ENCODE peak calls at places on chromosome 2, in ten cellular contexts. One of them, this sample, is unnamed.

GRCh38 chr2:173136614-173137013 is 61.0 kb downstream of the MAP3K20 start:
- DNase-seq in PC-3: no peak
- DNase-seq in IMR-90: no peak
- DNase-seq in H9: no peak
- DNase-seq in GM23248: no peak
- DNase-seq in HepG2: no peak
- DNase-seq in SK-N-SH: no peak
- DNase-seq in fibroblast of lung: no peak
- DNase-seq in K562: no peak
- DNase-seq in neural progenitor cell: no peak
- DNase-seq in this sample: no peak

GRCh38 chr2:97711394-97711711 is 2.0 kb upstream of the ZAP70 start:
- DNase-seq in PC-3: no peak
- DNase-seq in IMR-90: no peak
- DNase-seq in H9: no peak
- DNase-seq in GM23248: no peak
- DNase-seq in HepG2: no peak
- DNase-seq in SK-N-SH: no peak
- DNase-seq in fibroblast of lung: no peak
- DNase-seq in K562: no peak
- DNase-seq in neural progenitor cell: no peak
- DNase-seq in this sample: no peak

GRCh38 chr2:40431600-40431955 is 20.3 kb downstream of the SLC8A1 start:
- DNase-seq in PC-3: peak; percentile 46
- DNase-seq in IMR-90: peak; percentile 88
- DNase-seq in H9: no peak
- DNase-seq in GM23248: peak; percentile 96
- DNase-seq in HepG2: no peak
- DNase-seq in SK-N-SH: no peak
- DNase-seq in fibroblast of lung: peak; percentile 94
- DNase-seq in K562: no peak
- DNase-seq in neural progenitor cell: no peak
- DNase-seq in this sample: no peak

GRCh38 chr2:56871641-56872040 is 687.9 kb downstream of the CCDC85A start:
- DNase-seq in PC-3: no peak
- DNase-seq in IMR-90: no peak
- DNase-seq in H9: no peak
- DNase-seq in GM23248: peak; percentile 3
- DNase-seq in HepG2: no peak
- DNase-seq in SK-N-SH: no peak
- DNase-seq in fibroblast of lung: no peak
- DNase-seq in K562: no peak
- DNase-seq in neural progenitor cell: no peak
- DNase-seq in this sample: no peak

GRCh38 chr2:72914226-72915075 is 2.9 kb upstream of the EMX1 start:
- DNase-seq in PC-3: no peak
- DNase-seq in IMR-90: no peak
- DNase-seq in H9: peak; percentile 54
- DNase-seq in GM23248: no peak
- DNase-seq in HepG2: no peak
- DNase-seq in SK-N-SH: peak; percentile 41
- DNase-seq in fibroblast of lung: no peak
- DNase-seq in K562: no peak
- DNase-seq in neural progenitor cell: peak; percentile 61
- DNase-seq in this sample: peak; percentile 79

GRCh38 chr2:122216901-122217300 is 461.4 kb downstream of the TSN start:
- DNase-seq in PC-3: no peak
- DNase-seq in IMR-90: no peak
- DNase-seq in H9: no peak
- DNase-seq in GM23248: no peak
- DNase-seq in HepG2: no peak
- DNase-seq in SK-N-SH: no peak
- DNase-seq in fibroblast of lung: no peak
- DNase-seq in K562: no peak
- DNase-seq in neural progenitor cell: no peak
- DNase-seq in this sample: no peak

GRCh38 chr2:95022309-95023221 is 2.9 kb upstream of the MAL start:
- DNase-seq in PC-3: peak; percentile 89
- DNase-seq in IMR-90: peak; percentile 54
- DNase-seq in H9: peak; percentile 75
- DNase-seq in GM23248: peak; percentile 77
- DNase-seq in HepG2: peak; percentile 53
- DNase-seq in SK-N-SH: peak; percentile 85
- DNase-seq in fibroblast of lung: peak; percentile 32
- DNase-seq in K562: peak; percentile 70
- DNase-seq in neural progenitor cell: peak; percentile 30
- DNase-seq in this sample: peak; percentile 84

GRCh38 chr2:85957256-85957655 is 68.5 kb upstream of the ST3GAL5 start:
- DNase-seq in PC-3: no peak
- DNase-seq in IMR-90: no peak
- DNase-seq in H9: no peak
- DNase-seq in GM23248: no peak
- DNase-seq in HepG2: no peak
- DNase-seq in SK-N-SH: no peak
- DNase-seq in fibroblast of lung: no peak
- DNase-seq in K562: no peak
- DNase-seq in neural progenitor cell: no peak
- DNase-seq in this sample: no peak

DNA sequence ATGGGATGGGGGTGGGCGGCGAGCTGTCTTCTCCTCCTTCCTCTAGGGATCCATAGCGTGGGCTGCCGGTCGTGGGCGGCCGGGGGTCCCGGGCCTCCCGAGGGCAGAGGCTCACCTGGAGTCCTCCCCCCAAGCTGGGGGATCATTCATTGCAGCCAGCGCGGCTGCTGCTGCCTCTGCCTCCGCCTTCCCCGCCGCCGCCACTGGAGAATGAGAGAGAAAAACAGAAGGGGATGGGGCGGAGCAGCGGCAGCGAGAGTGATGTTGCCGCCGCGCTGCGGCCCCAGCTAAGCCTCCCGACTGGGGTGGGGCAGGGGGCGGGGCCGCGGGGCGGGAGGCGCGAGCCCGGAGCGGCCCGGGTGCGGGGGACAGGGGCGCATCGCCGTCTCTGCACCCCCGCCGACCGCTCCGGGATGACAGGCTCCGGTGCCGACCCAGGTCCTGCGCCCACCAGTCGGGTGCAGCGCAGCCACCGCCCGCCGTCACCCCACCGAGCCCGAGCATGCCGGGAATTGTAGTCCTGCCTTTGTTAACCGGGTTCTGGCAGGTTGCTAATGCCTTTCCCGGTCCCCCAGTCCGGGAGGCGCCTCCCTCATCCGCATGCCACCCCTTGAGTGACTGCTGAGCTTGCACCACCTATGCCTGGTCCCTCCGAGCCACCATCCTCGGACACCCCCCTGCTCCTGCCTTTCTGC is at the start of gene KIF3C:
- DNase-seq in PC-3: peak; percentile 64
- DNase-seq in IMR-90: peak; percentile 42
- DNase-seq in H9: peak; percentile 96
- DNase-seq in GM23248: peak; percentile 80
- DNase-seq in HepG2: peak; percentile 66
- DNase-seq in SK-N-SH: peak; percentile 95
- DNase-seq in fibroblast of lung: peak; percentile 66
- DNase-seq in K562: peak; percentile 83
- DNase-seq in neural progenitor cell: peak; percentile 90
- DNase-seq in this sample: peak; percentile 97
- H3K27ac ChIP-seq in PC-3: peak within 1 kb of the TSS; percentile 3
- H3K27ac ChIP-seq in IMR-90: peak within 1 kb of the TSS; percentile 19
- H3K27ac ChIP-seq in H9: no peak within 1 kb of the TSS
- H3K27ac ChIP-seq in GM23248: no peak within 1 kb of the TSS
- H3K27ac ChIP-seq in HepG2: no peak within 1 kb of the TSS
- H3K27ac ChIP-seq in SK-N-SH: peak within 1 kb of the TSS; percentile 40
- H3K27ac ChIP-seq in fibroblast of lung: peak within 1 kb of the TSS; percentile 18
- H3K27ac ChIP-seq in K562: peak within 1 kb of the TSS; percentile 51
- H3K27ac ChIP-seq in neural progenitor cell: peak within 1 kb of the TSS; percentile 26
- H3K27ac ChIP-seq in this sample: peak within 1 kb of the TSS; percentile 97

GRCh38 chr2:27627963-27628766 is 647 bp downstream of the CCDC121 start:
- DNase-seq in PC-3: peak; percentile 94
- DNase-seq in IMR-90: peak; percentile 96
- DNase-seq in H9: no peak
- DNase-seq in GM23248: peak; percentile 96
- DNase-seq in HepG2: peak; percentile 45
- DNase-seq in SK-N-SH: no peak
- DNase-seq in fibroblast of lung: peak; percentile 99
- DNase-seq in K562: peak; percentile 30
- DNase-seq in neural progenitor cell: peak; percentile 45
- DNase-seq in this sample: peak; percentile 25
- H4K20me1 ChIP-seq in PC-3: no peaks in the 10 kb centered on the region
- H4K20me1 ChIP-seq in IMR-90: no peaks in the 10 kb centered on the region
- H4K20me1 ChIP-seq in H9: no peaks in the 10 kb centered on the region
- H4K20me1 ChIP-seq in GM23248: no peaks in the 10 kb centered on the region
- H4K20me1 ChIP-seq in HepG2: no peaks in the 10 kb centered on the region
- H4K20me1 ChIP-seq in SK-N-SH: no peaks in the 10 kb centered on the region
- H4K20me1 ChIP-seq in fibroblast of lung: no peaks in the 10 kb centered on the region
- H4K20me1 ChIP-seq in K562: no peaks in the 10 kb centered on the region
- H4K20me1 ChIP-seq in neural progenitor cell: no peaks in the 10 kb centered on the region
- H4K20me1 ChIP-seq in this sample: peaks cover 5% of the 10 kb centered on the region

GRCh38 chr2:160912276-160912675 is 248.0 kb upstream of the TANK start:
- DNase-seq in PC-3: no peak
- DNase-seq in IMR-90: no peak
- DNase-seq in H9: no peak
- DNase-seq in GM23248: peak; percentile 56
- DNase-seq in HepG2: no peak
- DNase-seq in SK-N-SH: no peak
- DNase-seq in fibroblast of lung: no peak
- DNase-seq in K562: no peak
- DNase-seq in neural progenitor cell: no peak
- DNase-seq in this sample: no peak

GRCh38 chr2:160913323-160913722 is 246.9 kb upstream of the TANK start:
- DNase-seq in PC-3: no peak
- DNase-seq in IMR-90: no peak
- DNase-seq in H9: no peak
- DNase-seq in GM23248: no peak
- DNase-seq in HepG2: no peak
- DNase-seq in SK-N-SH: no peak
- DNase-seq in fibroblast of lung: no peak
- DNase-seq in K562: no peak
- DNase-seq in neural progenitor cell: no peak
- DNase-seq in this sample: no peak

GRCh38 chr2:160909781-160910242 is 250.4 kb upstream of the TANK start:
- DNase-seq in PC-3: no peak
- DNase-seq in IMR-90: peak; percentile 72
- DNase-seq in H9: no peak
- DNase-seq in GM23248: peak; percentile 77
- DNase-seq in HepG2: no peak
- DNase-seq in SK-N-SH: no peak
- DNase-seq in fibroblast of lung: peak; percentile 56
- DNase-seq in K562: no peak
- DNase-seq in neural progenitor cell: no peak
- DNase-seq in this sample: no peak

GRCh38 chr2:160910681-160911080 is 249.5 kb upstream of the TANK start:
- DNase-seq in PC-3: no peak
- DNase-seq in IMR-90: peak; percentile 66
- DNase-seq in H9: no peak
- DNase-seq in GM23248: peak; percentile 95
- DNase-seq in HepG2: no peak
- DNase-seq in SK-N-SH: peak; percentile 15
- DNase-seq in fibroblast of lung: peak; percentile 78
- DNase-seq in K562: no peak
- DNase-seq in neural progenitor cell: no peak
- DNase-seq in this sample: no peak

DNA sequence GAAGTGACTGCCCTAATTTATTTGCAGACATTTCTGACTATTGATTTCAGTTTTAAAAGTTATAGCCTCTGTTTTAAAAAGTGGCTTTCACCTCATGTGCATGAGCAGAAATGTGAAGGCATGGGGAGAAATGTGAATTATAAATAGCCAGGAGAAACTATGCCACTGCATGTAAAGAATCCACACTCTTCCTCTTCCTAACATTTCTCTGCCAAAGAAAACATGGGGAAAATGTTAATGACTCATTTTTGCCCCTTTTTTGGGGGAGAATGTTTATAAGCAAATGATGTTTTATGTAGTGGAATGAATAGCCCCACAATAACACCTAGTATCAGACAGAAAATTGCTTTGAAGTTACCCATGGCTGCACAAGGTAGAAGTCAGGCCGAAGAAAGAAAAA is 249.0 kb upstream of the TANK start:
- DNase-seq in PC-3: no peak
- DNase-seq in IMR-90: no peak
- DNase-seq in H9: no peak
- DNase-seq in GM23248: peak; percentile 39
- DNase-seq in HepG2: no peak
- DNase-seq in SK-N-SH: no peak
- DNase-seq in fibroblast of lung: peak; percentile 49
- DNase-seq in K562: no peak
- DNase-seq in neural progenitor cell: no peak
- DNase-seq in this sample: no peak
- H3K27ac ChIP-seq in PC-3: no peak overlapping the region
- H3K27ac ChIP-seq in IMR-90: no peak overlapping the region
- H3K27ac ChIP-seq in H9: no peak overlapping the region
- H3K27ac ChIP-seq in GM23248: peak overlapping the region; percentile 90
- H3K27ac ChIP-seq in HepG2: no peak overlapping the region
- H3K27ac ChIP-seq in SK-N-SH: peak overlapping the region; percentile 60
- H3K27ac ChIP-seq in fibroblast of lung: peak overlapping the region; percentile 4
- H3K27ac ChIP-seq in K562: no peak overlapping the region
- H3K27ac ChIP-seq in neural progenitor cell: no peak overlapping the region
- H3K27ac ChIP-seq in this sample: no peak overlapping the region

GRCh38 chr2:64999754-65000153 is 10.6 kb downstream of the SLC1A4 start:
- DNase-seq in PC-3: no peak
- DNase-seq in IMR-90: no peak
- DNase-seq in H9: no peak
- DNase-seq in GM23248: no peak
- DNase-seq in HepG2: no peak
- DNase-seq in SK-N-SH: no peak
- DNase-seq in fibroblast of lung: no peak
- DNase-seq in K562: no peak
- DNase-seq in neural progenitor cell: no peak
- DNase-seq in this sample: no peak
- H4K20me1 ChIP-seq in PC-3: no peaks in the 10 kb centered on the region
- H4K20me1 ChIP-seq in IMR-90: peaks cover 17% of the 10 kb centered on the region
- H4K20me1 ChIP-seq in H9: no peaks in the 10 kb centered on the region
- H4K20me1 ChIP-seq in GM23248: peaks cover 3% of the 10 kb centered on the region
- H4K20me1 ChIP-seq in HepG2: peaks cover 2% of the 10 kb centered on the region
- H4K20me1 ChIP-seq in SK-N-SH: no peaks in the 10 kb centered on the region
- H4K20me1 ChIP-seq in fibroblast of lung: no peaks in the 10 kb centered on the region
- H4K20me1 ChIP-seq in K562: peaks cover 7% of the 10 kb centered on the region
- H4K20me1 ChIP-seq in neural progenitor cell: peaks cover 6% of the 10 kb centered on the region
- H4K20me1 ChIP-seq in this sample: peaks cover 2% of the 10 kb centered on the region

DNA sequence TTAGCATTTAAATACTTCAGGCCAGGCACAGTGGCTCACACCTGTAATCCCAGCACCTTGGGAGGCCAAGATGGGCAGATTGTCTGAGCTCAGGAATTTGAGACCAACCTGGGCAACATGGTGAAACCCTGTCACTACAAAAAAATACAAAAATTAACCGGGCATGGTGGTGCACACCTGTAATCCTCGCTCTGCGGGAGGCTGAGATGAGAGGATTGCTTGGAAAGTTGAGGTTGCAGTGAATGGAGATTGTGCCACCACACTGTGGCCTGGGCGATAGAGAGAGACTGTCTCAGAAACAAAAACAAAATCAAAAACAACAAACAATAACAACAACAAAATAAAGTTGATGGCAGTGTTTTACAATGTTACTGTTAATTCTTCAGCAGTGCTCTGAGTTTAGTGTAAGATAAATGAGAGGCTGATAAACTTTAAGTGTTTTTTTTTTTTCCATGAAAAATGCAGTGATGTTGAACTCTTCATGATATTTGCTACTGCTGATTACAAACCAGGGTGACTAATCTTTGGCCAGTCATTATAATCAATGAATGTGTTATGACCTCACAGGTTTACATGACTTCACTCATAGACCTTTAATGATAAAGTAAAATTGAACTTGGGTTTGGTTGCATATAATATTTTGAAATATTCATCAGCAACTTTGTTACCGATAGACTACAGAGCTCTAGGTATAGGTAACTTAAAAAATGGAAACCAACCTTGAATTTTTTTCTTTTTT is 2.5 kb downstream of the ITGAV start:
- DNase-seq in PC-3: no peak
- DNase-seq in IMR-90: peak; percentile 32
- DNase-seq in H9: no peak
- DNase-seq in GM23248: peak; percentile 53
- DNase-seq in HepG2: no peak
- DNase-seq in SK-N-SH: no peak
- DNase-seq in fibroblast of lung: peak; percentile 62
- DNase-seq in K562: no peak
- DNase-seq in neural progenitor cell: no peak
- DNase-seq in this sample: no peak
- H3K27ac ChIP-seq in PC-3: no peak overlapping the region
- H3K27ac ChIP-seq in IMR-90: no peak overlapping the region
- H3K27ac ChIP-seq in H9: no peak overlapping the region
- H3K27ac ChIP-seq in GM23248: no peak overlapping the region
- H3K27ac ChIP-seq in HepG2: peak overlapping the region; percentile 89
- H3K27ac ChIP-seq in SK-N-SH: peak overlapping the region; percentile 95
- H3K27ac ChIP-seq in fibroblast of lung: no peak overlapping the region
- H3K27ac ChIP-seq in K562: no peak overlapping the region
- H3K27ac ChIP-seq in neural progenitor cell: no peak overlapping the region
- H3K27ac ChIP-seq in this sample: no peak overlapping the region